ENCODE peak calls at places on chromosome 10, in eight cellular contexts. One of them, this sample, is unnamed.

GRCh38 chr10:73906524-73907447 is 4.1 kb upstream of the PLAU start:
- DNase-seq in PC-9: peak
- DNase-seq in neural progenitor cell: peak
- DNase-seq in endothelial cell of umbilical vein: peak
- DNase-seq in HL-60: peak
- DNase-seq in A549: peak
- DNase-seq in fibroblast of lung: peak
- DNase-seq in hepatocyte: peak
- DNase-seq in this sample: peak

GRCh38 chr10:96290368-96291133 is 13.7 kb upstream of the DNTT start:
- DNase-seq in PC-9: no peak
- DNase-seq in neural progenitor cell: no peak
- DNase-seq in endothelial cell of umbilical vein: no peak
- DNase-seq in HL-60: no peak
- DNase-seq in A549: no peak
- DNase-seq in fibroblast of lung: no peak
- DNase-seq in hepatocyte: no peak
- DNase-seq in this sample: no peak

GRCh38 chr10:125041856-125042506 is 100.1 kb downstream of the ZRANB1 start:
- DNase-seq in PC-9: no peak
- DNase-seq in neural progenitor cell: no peak
- DNase-seq in endothelial cell of umbilical vein: no peak
- DNase-seq in HL-60: no peak
- DNase-seq in A549: no peak
- DNase-seq in fibroblast of lung: no peak
- DNase-seq in hepatocyte: no peak
- DNase-seq in this sample: no peak

GRCh38 chr10:77669892-77670291 is 32.3 kb upstream of the KCNMA1 start:
- DNase-seq in PC-9: no peak
- DNase-seq in neural progenitor cell: no peak
- DNase-seq in endothelial cell of umbilical vein: no peak
- DNase-seq in HL-60: no peak
- DNase-seq in A549: no peak
- DNase-seq in fibroblast of lung: no peak
- DNase-seq in hepatocyte: no peak
- DNase-seq in this sample: no peak

GRCh38 chr10:3365630-3366029 is 193.0 kb upstream of the PITRM1 start:
- DNase-seq in PC-9: peak
- DNase-seq in neural progenitor cell: no peak
- DNase-seq in endothelial cell of umbilical vein: peak
- DNase-seq in HL-60: no peak
- DNase-seq in A549: peak
- DNase-seq in fibroblast of lung: no peak
- DNase-seq in hepatocyte: peak
- DNase-seq in this sample: no peak

GRCh38 chr10:31940839-31941653 is 12.4 kb upstream of the ARHGAP12 start:
- DNase-seq in PC-9: peak
- DNase-seq in neural progenitor cell: no peak
- DNase-seq in endothelial cell of umbilical vein: peak
- DNase-seq in HL-60: no peak
- DNase-seq in A549: peak
- DNase-seq in fibroblast of lung: peak
- DNase-seq in hepatocyte: peak
- DNase-seq in this sample: peak

GRCh38 chr10:103086799-103087198 is 106.3 kb downstream of the NT5C2 start:
- DNase-seq in PC-9: no peak
- DNase-seq in neural progenitor cell: no peak
- DNase-seq in endothelial cell of umbilical vein: no peak
- DNase-seq in HL-60: no peak
- DNase-seq in A549: no peak
- DNase-seq in fibroblast of lung: no peak
- DNase-seq in hepatocyte: no peak
- DNase-seq in this sample: no peak

GRCh38 chr10:80491251-80492102 is 37.4 kb downstream of the TSPAN14 start:
- DNase-seq in PC-9: no peak
- DNase-seq in neural progenitor cell: no peak
- DNase-seq in endothelial cell of umbilical vein: no peak
- DNase-seq in HL-60: peak
- DNase-seq in A549: peak
- DNase-seq in fibroblast of lung: no peak
- DNase-seq in hepatocyte: no peak
- DNase-seq in this sample: no peak

GRCh38 chr10:70193391-70193844 is 23.1 kb upstream of the SAR1A start:
- DNase-seq in PC-9: no peak
- DNase-seq in neural progenitor cell: no peak
- DNase-seq in endothelial cell of umbilical vein: no peak
- DNase-seq in HL-60: no peak
- DNase-seq in A549: no peak
- DNase-seq in fibroblast of lung: peak
- DNase-seq in hepatocyte: peak
- DNase-seq in this sample: no peak
- H3K4me3 ChIP-seq in PC-9: no peak
- H3K4me3 ChIP-seq in neural progenitor cell: no peak
- H3K4me3 ChIP-seq in endothelial cell of umbilical vein: no peak
- H3K4me3 ChIP-seq in HL-60: no peak
- H3K4me3 ChIP-seq in A549: no peak
- H3K4me3 ChIP-seq in fibroblast of lung: no peak
- H3K4me3 ChIP-seq in hepatocyte: no peak
- H3K4me3 ChIP-seq in this sample: no peak

GRCh38 chr10:22333667-22334282 is 11.5 kb upstream of the SPAG6 start:
- DNase-seq in PC-9: no peak
- DNase-seq in neural progenitor cell: peak
- DNase-seq in endothelial cell of umbilical vein: no peak
- DNase-seq in HL-60: no peak
- DNase-seq in A549: no peak
- DNase-seq in fibroblast of lung: no peak
- DNase-seq in hepatocyte: no peak
- DNase-seq in this sample: no peak

GRCh38 chr10:22332116-22332692 is 11.3 kb downstream of the BMI1 start:
- DNase-seq in PC-9: no peak
- DNase-seq in neural progenitor cell: peak
- DNase-seq in endothelial cell of umbilical vein: no peak
- DNase-seq in HL-60: no peak
- DNase-seq in A549: no peak
- DNase-seq in fibroblast of lung: no peak
- DNase-seq in hepatocyte: no peak
- DNase-seq in this sample: no peak

GRCh38 chr10:22335204-22335956 is 9.9 kb upstream of the SPAG6 start:
- DNase-seq in PC-9: no peak
- DNase-seq in neural progenitor cell: peak
- DNase-seq in endothelial cell of umbilical vein: peak
- DNase-seq in HL-60: no peak
- DNase-seq in A549: peak
- DNase-seq in fibroblast of lung: peak
- DNase-seq in hepatocyte: peak
- DNase-seq in this sample: peak

GRCh38 chr10:22334414-22335203 is 10.7 kb upstream of the SPAG6 start:
- DNase-seq in PC-9: no peak
- DNase-seq in neural progenitor cell: peak
- DNase-seq in endothelial cell of umbilical vein: no peak
- DNase-seq in HL-60: no peak
- DNase-seq in A549: no peak
- DNase-seq in fibroblast of lung: no peak
- DNase-seq in hepatocyte: peak
- DNase-seq in this sample: no peak

DNA sequence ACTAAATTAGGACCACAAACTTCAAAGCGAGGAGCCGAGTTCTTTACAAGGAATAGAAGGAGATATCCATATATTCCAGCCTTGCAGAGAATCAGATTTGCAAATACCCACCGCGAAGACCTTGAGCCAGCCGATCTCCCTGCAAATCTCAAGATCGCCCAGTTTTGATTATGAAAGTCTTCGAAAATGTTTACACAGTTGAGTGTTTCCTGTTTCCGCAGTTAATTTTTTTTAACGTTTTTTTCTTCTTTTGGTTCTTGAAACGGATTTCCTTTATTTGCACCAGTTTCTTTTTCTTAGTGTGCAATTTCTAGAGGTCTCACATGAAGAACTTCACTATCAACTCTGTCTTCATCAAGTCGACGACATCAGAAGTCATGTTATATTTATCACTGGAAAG is 12.1 kb upstream of the SPAG6 start:
- DNase-seq in PC-9: no peak
- DNase-seq in neural progenitor cell: no peak
- DNase-seq in endothelial cell of umbilical vein: no peak
- DNase-seq in HL-60: no peak
- DNase-seq in A549: no peak
- DNase-seq in fibroblast of lung: no peak
- DNase-seq in hepatocyte: no peak
- DNase-seq in this sample: no peak
- TF ChIP-seq CTCF in PC-9: no peak
- TF ChIP-seq CTCF in neural progenitor cell: no peak
- TF ChIP-seq CTCF in endothelial cell of umbilical vein: no peak
- TF ChIP-seq CTCF in HL-60: no peak
- TF ChIP-seq CTCF in A549: no peak
- TF ChIP-seq CTCF in fibroblast of lung: no peak
- TF ChIP-seq CTCF in hepatocyte: no peak
- TF ChIP-seq CTCF in this sample: no peak

DNA sequence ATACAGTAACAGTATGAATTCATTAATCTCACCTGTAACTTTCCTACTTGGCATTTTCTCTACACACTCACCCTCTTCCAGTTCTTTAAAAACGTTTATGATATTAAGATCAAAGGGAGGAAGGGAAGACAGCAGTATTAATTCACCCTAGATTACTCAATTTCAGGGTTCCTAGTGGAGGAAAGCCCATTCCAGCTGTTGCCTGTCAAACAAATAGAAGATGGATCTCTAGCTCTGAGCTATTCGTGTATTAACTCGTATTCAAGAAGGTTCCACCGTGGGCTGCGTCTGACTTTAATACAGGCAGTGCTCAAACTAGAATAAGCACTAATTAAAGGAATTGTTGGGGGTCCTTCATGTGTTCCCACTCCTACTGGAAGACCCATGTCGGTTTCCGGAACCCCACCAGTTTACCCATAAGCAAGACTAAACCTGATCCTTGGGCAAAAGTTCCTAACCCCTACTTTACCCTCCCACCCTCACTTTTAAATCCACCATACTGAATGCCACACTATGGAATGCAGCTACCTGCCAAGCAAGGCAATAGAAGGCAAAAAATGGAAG is 2.1 kb downstream of the NANOS1 start:
- DNase-seq in PC-9: no peak
- DNase-seq in neural progenitor cell: no peak
- DNase-seq in endothelial cell of umbilical vein: no peak
- DNase-seq in HL-60: no peak
- DNase-seq in A549: no peak
- DNase-seq in fibroblast of lung: no peak
- DNase-seq in hepatocyte: no peak
- DNase-seq in this sample: no peak
- H3K4me3 ChIP-seq in PC-9: peak
- H3K4me3 ChIP-seq in neural progenitor cell: peak
- H3K4me3 ChIP-seq in endothelial cell of umbilical vein: no peak
- H3K4me3 ChIP-seq in HL-60: no peak
- H3K4me3 ChIP-seq in A549: peak
- H3K4me3 ChIP-seq in fibroblast of lung: peak
- H3K4me3 ChIP-seq in hepatocyte: no peak
- H3K4me3 ChIP-seq in this sample: no peak

GRCh38 chr10:50618624-50619023 is 5.1 kb downstream of the SGMS1 start:
- DNase-seq in PC-9: no peak
- DNase-seq in neural progenitor cell: no peak
- DNase-seq in endothelial cell of umbilical vein: no peak
- DNase-seq in HL-60: no peak
- DNase-seq in A549: no peak
- DNase-seq in fibroblast of lung: no peak
- DNase-seq in hepatocyte: no peak
- DNase-seq in this sample: no peak

GRCh38 chr10:50615654-50616053 is 8.1 kb downstream of the SGMS1 start:
- DNase-seq in PC-9: no peak
- DNase-seq in neural progenitor cell: no peak
- DNase-seq in endothelial cell of umbilical vein: no peak
- DNase-seq in HL-60: no peak
- DNase-seq in A549: no peak
- DNase-seq in fibroblast of lung: no peak
- DNase-seq in hepatocyte: no peak
- DNase-seq in this sample: no peak

GRCh38 chr10:50613726-50614443 is 9.9 kb downstream of the SGMS1 start:
- DNase-seq in PC-9: no peak
- DNase-seq in neural progenitor cell: no peak
- DNase-seq in endothelial cell of umbilical vein: no peak
- DNase-seq in HL-60: no peak
- DNase-seq in A549: no peak
- DNase-seq in fibroblast of lung: no peak
- DNase-seq in hepatocyte: no peak
- DNase-seq in this sample: no peak

GRCh38 chr10:50613150-50613549 is 10.6 kb downstream of the SGMS1 start:
- DNase-seq in PC-9: no peak
- DNase-seq in neural progenitor cell: no peak
- DNase-seq in endothelial cell of umbilical vein: no peak
- DNase-seq in HL-60: no peak
- DNase-seq in A549: no peak
- DNase-seq in fibroblast of lung: no peak
- DNase-seq in hepatocyte: peak
- DNase-seq in this sample: no peak

DNA sequence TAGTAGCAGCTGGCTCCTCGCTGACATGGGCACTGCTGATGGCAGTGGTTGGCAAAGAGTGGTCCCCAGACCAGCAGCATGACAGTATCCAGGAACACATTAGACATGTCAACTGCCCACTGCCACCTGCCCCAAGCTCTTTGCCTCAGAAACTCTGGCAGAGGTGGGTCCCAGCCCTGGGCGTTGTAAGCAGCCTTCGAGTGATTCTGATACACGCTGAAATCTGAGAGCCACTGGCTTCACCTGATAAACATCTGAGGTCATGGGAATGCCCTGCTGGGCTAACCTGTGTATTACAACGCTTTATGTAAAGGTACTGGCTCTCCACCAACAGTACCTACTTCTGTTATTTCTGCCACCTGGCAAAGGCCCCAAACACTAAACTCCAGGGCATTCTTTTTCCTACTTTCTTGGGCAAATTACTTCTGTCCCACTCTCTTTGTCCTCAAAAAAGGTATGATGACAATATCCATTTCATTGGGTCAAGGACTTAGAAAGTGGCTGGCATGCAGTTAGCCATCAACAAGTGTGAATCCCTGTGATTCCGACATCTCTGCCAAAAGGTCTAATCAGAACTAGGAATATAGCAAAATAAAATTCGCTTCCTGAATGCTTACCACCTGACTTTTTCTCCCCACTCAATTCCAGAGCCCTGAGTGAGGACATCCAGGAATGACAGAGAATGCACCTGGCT is 9.2 kb downstream of the SGMS1 start:
- DNase-seq in PC-9: peak
- DNase-seq in neural progenitor cell: peak
- DNase-seq in endothelial cell of umbilical vein: no peak
- DNase-seq in HL-60: no peak
- DNase-seq in A549: peak
- DNase-seq in fibroblast of lung: no peak
- DNase-seq in hepatocyte: peak
- DNase-seq in this sample: no peak
- TF ChIP-seq CTCF in PC-9: peak
- TF ChIP-seq CTCF in neural progenitor cell: peak
- TF ChIP-seq CTCF in endothelial cell of umbilical vein: no peak
- TF ChIP-seq CTCF in HL-60: no peak
- TF ChIP-seq CTCF in A549: no peak
- TF ChIP-seq CTCF in fibroblast of lung: no peak
- TF ChIP-seq CTCF in hepatocyte: peak
- TF ChIP-seq CTCF in this sample: peak